ENCODE peak calls at places on chromosomes 12 and 14, in four cellular contexts. W, F, P and I are unnamed samples.

GRCh38 chr12:52019123-52019770 is 12.5 kb downstream of the TAMALIN start:
- DNase-seq in P (no peak), F (no peak), W (no peak), I (no peak)

GRCh38 chr12:20476551-20476950 is 108.2 kb downstream of the PDE3A start:
- DNase-seq in P (no peak), F (no peak), W (no peak), I (no peak)

GRCh38 chr14:56216631-56217379 is 98.6 kb downstream of the PELI2 start:
- DNase-seq in P (peak; percentile 66), W (no peak), F (no peak), I (peak; percentile 62)

GRCh38 chr12:51914034-51914923 is 7.0 kb downstream of the ACVRL1 start:
- DNase-seq in P (no peak), F (no peak), W (no peak), I (no peak)

GRCh38 chr14:79407572-79407971 is 803.7 kb downstream of the DIO2 start:
- DNase-seq in P (no peak), F (no peak), W (no peak), I (no peak)

GRCh38 chr12:25377475-25378179 is 126.9 kb upstream of the KRAS start:
- DNase-seq in F (no peak), W (no peak), P (no peak), I (no peak)

GRCh38 chr12:69070319-69071090 is 137.5 kb upstream of the CPM start:
- DNase-seq in F (peak; percentile 59), W (peak; percentile 92), P (peak; percentile 78), I (peak; percentile 81)

GRCh38 chr12:92719674-92720073 is 16.9 kb downstream of the PLEKHG7 start:
- DNase-seq in P (no peak), W (no peak), F (no peak), I (no peak)

GRCh38 chr12:8658361-8658760 is 4.3 kb downstream of the MFAP5 start:
- DNase-seq in W (peak; percentile 49), F (no peak), P (no peak), I (peak; percentile 64)

GRCh38 chr14:65792208-65792905 is 379.8 kb downstream of the FUT8 start:
- DNase-seq in W (no peak), P (no peak), F (peak; percentile 6), I (no peak)

GRCh38 chr12:98870521-98870920 is 225.4 kb downstream of the APAF1 start:
- DNase-seq in W (no peak), F (no peak), P (no peak), I (no peak)

GRCh38 chr12:57239587-57240068 is 10.1 kb downstream of the SHMT2 start:
- DNase-seq in F (no peak), W (peak; percentile 44), P (no peak), I (no peak)

GRCh38 chr12:59036973-59037807 is 116.9 kb upstream of the LRIG3 start:
- DNase-seq in F (no peak), P (no peak), W (no peak), I (peak; percentile 16)

GRCh38 chr12:97957109-97957508 is 494.5 kb downstream of the RMST start:
- DNase-seq in W (no peak), F (no peak), P (no peak), I (no peak)

GRCh38 chr14:21768116-21768874 is 94.7 kb upstream of the OR4E1 start:
- DNase-seq in P (no peak), W (peak; percentile 86), F (peak; percentile 32), I (peak; percentile 65)

GRCh38 chr14:24246765-24247212 is 4.4 kb upstream of the TINF2 start:
- DNase-seq in F (no peak), P (no peak), W (no peak), I (no peak)

GRCh38 chr14:105855246-105855892 is 329.0 kb downstream of the TMEM121 start:
- DNase-seq in F (no peak), P (no peak), W (no peak), I (no peak)

DNA sequence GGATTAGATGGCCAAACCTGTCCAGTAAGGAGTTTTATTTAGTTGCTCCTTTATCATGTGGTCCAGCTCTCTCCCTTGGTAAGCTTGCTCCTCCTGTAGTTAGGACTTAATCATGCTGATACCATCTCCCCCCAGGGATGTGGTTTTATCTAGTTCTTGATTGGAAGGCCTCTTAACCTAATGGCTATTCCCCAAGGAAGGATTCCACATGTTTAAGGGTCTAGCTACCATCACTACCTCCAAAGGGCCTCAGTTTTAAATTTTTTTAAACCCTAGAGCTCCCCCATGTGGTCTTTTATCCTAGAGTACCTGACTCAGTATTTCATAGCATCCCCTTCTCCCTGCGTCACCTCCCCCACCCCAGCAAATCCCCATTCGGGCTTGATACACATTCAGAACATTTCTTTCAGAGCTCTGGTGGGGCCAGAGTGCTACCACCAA is 22.5 kb downstream of the MAP3K12 start:
- DNase-seq in F (no peak), P (no peak), W (peak; percentile 82), I (peak; percentile 49)
- TF ChIP-seq CTCF in F (peak; percentile 53), P (no peak), W (peak; percentile 34), I (peak; percentile 41)

DNA sequence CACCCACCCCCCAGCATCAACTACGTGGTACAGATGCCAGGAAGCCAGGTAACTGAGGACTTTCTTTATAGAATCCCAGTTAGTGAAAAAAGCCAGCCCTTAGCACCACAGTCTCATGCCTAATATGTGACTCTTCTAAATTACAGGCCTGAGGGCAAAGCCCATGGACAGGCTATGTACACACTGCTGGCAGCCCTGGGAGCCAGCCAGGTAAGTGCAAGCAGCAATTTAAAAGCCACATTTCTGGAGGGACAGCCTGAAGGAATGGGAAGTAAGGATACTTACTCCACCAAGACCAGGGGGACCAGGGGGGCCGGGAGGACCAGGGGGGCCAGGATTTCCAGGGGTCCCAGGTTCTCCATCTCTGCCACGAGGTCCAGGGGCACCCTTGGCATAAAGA is 7.0 kb downstream of the COL2A1 start:
- DNase-seq in F (no peak), P (peak; percentile 51), W (no peak), I (no peak)
- H3K27me3 ChIP-seq in F (peaks cover 29% of the 10 kb centered on the region), P (peaks cover 22% of the 10 kb centered on the region), W (peaks cover 71% of the 10 kb centered on the region), I (peaks cover 2% of the 10 kb centered on the region)

DNA sequence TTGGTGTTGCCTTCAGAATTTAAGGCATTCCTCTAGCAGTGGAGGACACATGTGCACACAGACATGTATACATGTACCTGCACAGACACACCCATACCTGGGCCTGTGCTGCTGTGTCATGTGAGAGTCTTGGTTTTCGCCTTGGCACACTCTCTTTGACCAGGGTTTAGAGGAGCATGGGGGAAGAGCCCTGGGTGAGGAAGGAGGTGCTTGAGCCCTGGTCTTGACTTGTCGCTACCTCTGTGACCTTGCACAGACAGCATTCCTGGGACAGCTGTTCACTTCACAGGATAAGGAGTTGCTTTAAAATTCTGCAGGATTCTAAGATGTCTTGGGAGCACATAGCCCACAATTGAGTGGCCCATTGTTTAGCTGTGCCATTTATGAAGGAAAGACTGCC is 94.7 kb downstream of the DDX51 start:
- DNase-seq in W (no peak), P (no peak), F (no peak), I (no peak)
- H3K36me3 ChIP-seq in W (peaks cover 56% of the 10 kb centered on the region), P (peaks cover 93% of the 10 kb centered on the region), F (peaks cover 27% of the 10 kb centered on the region), I (peaks cover 41% of the 10 kb centered on the region)

DNA sequence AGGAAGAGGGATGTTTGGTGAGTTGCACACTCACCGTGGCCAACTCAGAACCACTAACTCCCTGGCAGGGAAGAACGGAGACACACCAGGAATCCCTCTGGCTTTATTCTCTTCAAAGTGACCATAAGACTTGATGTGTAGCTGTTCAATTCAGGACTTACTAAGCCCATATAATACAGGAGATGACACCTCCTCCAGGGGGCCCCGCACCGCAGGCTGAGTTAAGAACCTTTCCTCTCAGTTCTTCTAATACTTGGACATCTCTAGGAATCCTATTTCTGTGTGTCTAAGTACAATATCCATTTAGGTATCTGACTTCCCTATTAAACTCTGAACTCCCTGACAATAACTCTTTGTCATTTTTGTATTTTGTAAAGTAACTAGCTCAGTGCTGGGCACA is 49.5 kb downstream of the DCAF4 start:
- DNase-seq in W (peak; percentile 45), P (no peak), F (no peak), I (no peak)
- TF ChIP-seq CTCF in W (peak; percentile 48), P (no peak), F (peak; percentile 51), I (no peak)

GRCh38 chr12:112684742-112685141 is 106.8 kb upstream of the RPH3A start:
- DNase-seq in P (no peak), F (no peak), W (peak; percentile 67), I (no peak)

GRCh38 chr12:112677050-112677765 is 114.3 kb upstream of the RPH3A start:
- DNase-seq in P (no peak), W (no peak), F (no peak), I (no peak)

GRCh38 chr12:112682586-112682985 is 109.0 kb upstream of the RPH3A start:
- DNase-seq in W (no peak), F (no peak), P (no peak), I (no peak)

GRCh38 chr12:112685321-112685720 is 106.2 kb upstream of the RPH3A start:
- DNase-seq in F (no peak), W (no peak), P (no peak), I (no peak)

GRCh38 chr12:112680993-112681392 is 110.6 kb upstream of the RPH3A start:
- DNase-seq in F (no peak), W (no peak), P (no peak), I (no peak)
- H3K27me3 ChIP-seq in F (peaks cover 87% of the 10 kb centered on the region), W (no peaks in the 10 kb centered on the region), P (no peaks in the 10 kb centered on the region), I (no peaks in the 10 kb centered on the region)